ENCODE peak calls at places on chromosomes 7 and 10, in ten cellular contexts. U is fibroblast of pulmonary artery; W is RCC 7860; I is cerebellar nuclear complex; L is Caki2; O is left ventricle myocardium superior; Y is activated CD4-positive, alpha-beta T cell treated with anti-CD3 and anti-CD28 coated beads, Interleukin-2, amount 50 U/mL, for 1 hour; K is AG20443; G is effector CD8-positive, alpha-beta T cell; Q is stimulated activated CD4-positive, alpha-beta T cell treated with anti-CD3 and anti-CD28 coated beads, Interleukin-15, amount 100 ng/mL, for 24 hours. M is an unnamed sample.

GRCh38 chr10:121822180-121822579 is 105.7 kb downstream of the ATE1 start:
- DNase-seq in I (no peak), Q (no peak), K (no peak), Y (no peak), W (no peak), U (no peak), O (no peak), G (no peak), L (no peak), M (no peak)

GRCh38 chr10:24716295-24716694 is 7.4 kb downstream of the ARHGAP21 start:
- DNase-seq in Q (no peak), O (no peak), L (peak), U (no peak), Y (no peak), I (no peak), G (no peak), W (no peak), K (no peak), M (no peak)

GRCh38 chr7:117446220-117446815 is 19.0 kb upstream of the ASZ1 start:
- DNase-seq in K (no peak), Y (no peak), G (no peak), W (no peak), O (no peak), L (no peak), I (no peak), Q (no peak), U (no peak), M (no peak)

GRCh38 chr7:90955641-90956207 is 308.5 kb upstream of the FZD1 start:
- DNase-seq in Y (no peak), U (no peak), I (no peak), W (no peak), K (no peak), G (no peak), O (no peak), Q (no peak), L (no peak), M (no peak)

GRCh38 chr7:5681423-5681822 is 100.0 kb downstream of the RNF216 start:
- DNase-seq in Q (no peak), U (no peak), K (no peak), W (no peak), G (no peak), Y (no peak), O (no peak), I (no peak), L (no peak), M (no peak)

GRCh38 chr10:59831658-59832503 is 74.5 kb downstream of the CCDC6 start:
- DNase-seq in G (no peak), W (no peak), O (no peak), L (no peak), Y (no peak), Q (no peak), K (no peak), U (no peak), I (no peak), M (no peak)

GRCh38 chr7:40604601-40605438 is 470.0 kb downstream of the SUGCT start:
- DNase-seq in W (no peak), G (no peak), Q (peak), K (peak), I (no peak), L (no peak), Y (no peak), O (peak), U (peak), M (peak)

GRCh38 chr10:95814011-95814727 is 58.2 kb downstream of the ENTPD1 start:
- DNase-seq in W (no peak), G (no peak), Q (no peak), U (peak), L (no peak), I (no peak), K (peak), O (no peak), Y (no peak), M (peak)

GRCh38 chr7:135510603-135511183 is 791 bp upstream of the CNOT4 start:
- DNase-seq in G (no peak), O (no peak), L (no peak), I (no peak), W (no peak), Q (peak), Y (no peak), K (peak), U (peak), M (peak)

GRCh38 chr10:88874271-88874670 is 5.8 kb upstream of the STAMBPL1 start:
- DNase-seq in L (no peak), W (no peak), I (no peak), U (no peak), O (no peak), K (peak), Q (no peak), Y (no peak), G (no peak), M (no peak)

GRCh38 chr10:80283536-80284199 is 5.8 kb downstream of the MAT1A start:
- DNase-seq in Q (no peak), O (no peak), K (no peak), G (no peak), Y (no peak), L (no peak), W (no peak), I (no peak), U (no peak), M (no peak)

GRCh38 chr10:110413903-110414562 is 83.7 kb upstream of the DUSP5 start:
- DNase-seq in W (no peak), L (no peak), O (no peak), I (no peak), K (no peak), U (no peak), G (no peak), Y (no peak), Q (no peak), M (peak)